ENCODE peak calls at places on chromosome 21, in five cellular contexts. C is heart right ventricle, S is endothelial cell of umbilical vein, Z is mesendoderm, G is stomach. M is an unnamed sample.
A peak's percentile ranks its signal among the peaks of the same experiment; 100 is the strongest.

GRCh38 chr21:27366846-27367245 is 400.0 kb upstream of the ADAMTS5 start:
- DNase-seq in Z (no peak), S (no peak), G (no peak), C (no peak), M (no peak)

GRCh38 chr21:16193758-16194606 is 464.2 kb downstream of the USP25 start:
- DNase-seq in C (peak; percentile 71), Z (peak; percentile 93), S (peak; percentile 91), G (peak; percentile 31), M (peak; percentile 18)

GRCh38 chr21:44089001-44089911 is 17.9 kb upstream of the PWP2 start:
- DNase-seq in Z (no peak), C (no peak), S (no peak), G (peak; percentile 25), M (peak; percentile 82)

GRCh38 chr21:17387030-17387617 is 125.7 kb upstream of the CXADR start:
- DNase-seq in S (peak; percentile 67), G (peak; percentile 54), Z (peak; percentile 69), C (peak; percentile 47), M (no peak)

GRCh38 chr21:30718239-30718909 is at the start of gene KRTAP21-3:
- DNase-seq in S (no peak), G (no peak), C (no peak), Z (no peak), M (no peak)

GRCh38 chr21:42010507-42011493 is 640 bp upstream of the ZBTB21 start:
- DNase-seq in G (no peak), Z (peak; percentile 46), S (peak; percentile 21), C (no peak), M (no peak)

GRCh38 chr21:42833439-42833815 is 45.9 kb downstream of the WDR4 start:
- DNase-seq in C (peak; percentile 27), S (no peak), Z (peak; percentile 82), G (peak; percentile 54), M (peak; percentile 63)

GRCh38 chr21:33433425-33434114 is 30.4 kb downstream of the IFNGR2 start:
- DNase-seq in G (no peak), S (no peak), C (no peak), Z (no peak), M (no peak)

GRCh38 chr21:43691801-43692200 is 27.1 kb upstream of the PDXK start:
- DNase-seq in S (no peak), C (no peak), Z (no peak), G (no peak), M (no peak)

GRCh38 chr21:42312626-42313104 is 2.5 kb downstream of the TFF3 start:
- DNase-seq in C (no peak), S (no peak), G (no peak), Z (no peak), M (no peak)

GRCh38 chr21:40531421-40531820 is 315.5 kb downstream of the DSCAM start:
- DNase-seq in C (no peak), G (no peak), S (no peak), Z (peak; percentile 82), M (no peak)

GRCh38 chr21:26461500-26461899 is 111.6 kb downstream of the CYYR1 start:
- DNase-seq in G (no peak), S (no peak), C (no peak), Z (no peak), M (no peak)

GRCh38 chr21:29205009-29205408 is 74.6 kb downstream of the MAP3K7CL start:
- DNase-seq in G (no peak), C (no peak), Z (no peak), S (no peak), M (no peak)

GRCh38 chr21:43740497-43741156 is 21.7 kb downstream of the PDXK start:
- DNase-seq in G (peak; percentile 68), C (no peak), S (no peak), Z (peak; percentile 93), M (no peak)

GRCh38 chr21:43209575-43210453 is 41.0 kb downstream of the CRYAA start:
- DNase-seq in Z (no peak), G (no peak), C (no peak), S (no peak), M (no peak)

GRCh38 chr21:25199944-25200343 is 407.3 kb downstream of the MRPL39 start:
- DNase-seq in S (no peak), G (no peak), Z (no peak), C (no peak), M (no peak)

DNA sequence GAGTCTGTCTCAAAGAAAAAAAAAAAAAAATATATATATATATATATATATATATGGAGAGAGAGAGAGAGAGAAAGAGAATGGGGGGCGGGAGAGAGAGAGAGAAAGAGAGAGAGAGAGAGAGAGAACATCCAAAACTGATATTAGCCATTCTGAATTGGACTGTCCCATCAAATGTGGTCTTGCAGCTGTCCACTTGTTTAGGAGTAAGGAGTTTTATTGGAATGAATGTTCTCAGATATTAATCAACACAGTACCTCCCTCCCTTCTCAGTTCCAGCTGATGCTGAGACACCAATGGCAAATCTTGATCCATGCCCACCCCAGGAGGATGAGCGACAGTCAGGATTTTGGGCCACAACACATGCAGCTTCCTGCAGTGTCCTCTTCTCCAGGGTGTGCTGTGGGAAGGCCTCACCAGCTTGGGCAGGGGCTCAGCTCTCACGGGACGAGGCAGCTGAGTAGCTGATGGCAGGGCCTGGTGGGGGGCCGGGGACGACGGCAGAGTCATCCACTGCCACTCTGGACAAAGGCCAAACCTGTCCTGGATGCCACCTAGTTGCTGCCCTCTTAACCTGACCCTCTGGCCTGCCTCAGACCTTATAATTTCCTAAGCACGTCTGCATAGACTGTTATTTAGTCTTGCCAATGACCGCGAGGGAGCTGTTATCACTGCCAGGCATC is 9.3 kb upstream of the CLDN14 start:
- DNase-seq in G (no peak), S (no peak), Z (no peak), C (no peak), M (no peak)
- H3K4me3 ChIP-seq in G (no peak overlapping the region), S (no peak overlapping the region), Z (no peak overlapping the region), C (no peak overlapping the region), M (no peak overlapping the region)

GRCh38 chr21:38789275-38789674 is 16.5 kb upstream of the ETS2 start:
- DNase-seq in Z (no peak), G (no peak), S (no peak), C (no peak), M (no peak)
- H3K4me1 ChIP-seq in Z (no peaks in the 10 kb centered on the region), G (peaks cover 3% of the 10 kb centered on the region), S (no peaks in the 10 kb centered on the region), C (peaks cover 7% of the 10 kb centered on the region), M (no peaks in the 10 kb centered on the region)

GRCh38 chr21:36065497-36066036 is 4.3 kb upstream of the CBR1 start:
- DNase-seq in G (no peak), Z (no peak), C (no peak), S (peak; percentile 78), M (no peak)
- H3K36me3 ChIP-seq in G (no peaks in the 10 kb centered on the region), Z (no peaks in the 10 kb centered on the region), C (no peaks in the 10 kb centered on the region), S (no peaks in the 10 kb centered on the region), M (no peaks in the 10 kb centered on the region)

DNA sequence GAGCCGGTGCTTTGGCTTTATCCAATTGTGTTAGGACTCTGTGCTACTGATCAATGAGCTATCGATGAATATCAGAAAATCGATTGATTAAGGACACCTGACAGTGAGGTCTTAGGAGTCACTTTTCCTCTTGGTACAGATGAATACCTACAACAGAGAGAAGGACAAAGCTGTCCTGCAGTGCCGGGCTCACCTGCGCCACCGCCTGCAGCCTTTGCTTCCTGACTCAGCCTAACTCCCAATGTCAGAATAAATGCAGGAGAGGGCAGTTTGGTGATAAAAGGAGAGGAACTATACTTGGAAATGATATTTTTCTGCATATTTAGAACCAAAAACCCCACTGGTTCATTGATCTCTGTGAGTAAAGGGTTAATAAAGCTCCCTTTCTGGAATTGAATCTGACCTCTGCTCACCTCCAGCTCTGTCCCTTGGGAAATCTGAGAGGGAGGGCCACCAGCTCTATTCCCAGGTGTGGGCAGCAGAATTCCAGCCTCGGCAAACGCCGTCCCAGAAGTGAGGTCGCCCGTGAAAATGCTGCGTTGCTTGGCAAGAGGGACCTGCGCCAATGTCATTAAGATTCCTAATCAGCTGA is 39.3 kb downstream of the POFUT2 start:
- DNase-seq in C (no peak), G (no peak), S (no peak), Z (no peak), M (no peak)
- H3K4me3 ChIP-seq in C (peak overlapping the region; percentile 23), G (peak overlapping the region; percentile 30), S (no peak overlapping the region), Z (no peak overlapping the region), M (no peak overlapping the region)

DNA sequence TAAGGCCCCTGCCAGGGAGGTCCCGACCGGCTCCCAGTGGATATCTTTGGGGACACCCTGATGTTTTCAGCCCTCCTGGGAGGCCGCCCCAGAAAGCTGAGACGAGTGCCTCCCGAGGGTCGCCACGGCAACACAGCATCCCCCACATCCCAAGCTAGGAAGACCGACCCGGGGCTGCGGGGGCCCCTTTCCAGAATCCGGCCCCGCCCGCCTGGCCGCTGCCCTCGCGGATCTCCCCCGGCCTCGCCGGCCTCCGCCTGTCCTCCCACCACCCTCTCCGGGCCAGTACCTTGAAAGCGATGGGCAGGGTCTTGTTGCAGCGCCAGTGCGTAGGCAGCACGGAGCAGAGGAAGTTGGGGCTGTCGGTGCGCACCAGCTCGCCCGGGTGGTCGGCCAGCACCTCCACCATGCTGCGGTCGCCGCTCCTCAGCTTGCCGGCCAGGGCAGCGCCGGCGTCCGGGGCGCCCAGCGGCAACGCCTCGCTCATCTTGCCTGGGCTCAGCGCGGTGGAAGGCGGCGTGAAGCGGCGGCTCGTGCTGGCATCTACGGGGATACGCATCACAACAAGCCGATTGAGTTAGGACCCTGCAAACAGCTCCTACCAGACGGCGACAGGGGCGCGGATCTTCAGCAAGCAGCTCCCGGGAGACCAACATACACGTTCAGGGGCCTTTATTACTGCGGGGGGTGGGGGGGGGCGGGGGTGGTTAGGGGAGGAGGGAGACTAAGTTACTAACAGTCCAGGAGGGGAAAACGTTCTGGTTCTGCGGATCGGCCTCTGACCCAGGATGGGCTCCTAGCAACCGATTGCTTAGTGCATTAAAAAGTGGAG is 162.3 kb downstream of the RUNX1 start:
- DNase-seq in C (peak; percentile 26), S (peak; percentile 57), G (no peak), Z (peak; percentile 60), M (no peak)
- H3K4me1 ChIP-seq in C (peaks cover 57% of the 10 kb centered on the region), S (peaks cover 55% of the 10 kb centered on the region), G (peaks cover 15% of the 10 kb centered on the region), Z (peaks cover 2% of the 10 kb centered on the region), M (peaks cover 29% of the 10 kb centered on the region)